ENCODE peak calls at places on chromosomes 4 and X, in eight cellular contexts. P, R, L, T, N, X, A and D are unnamed samples. For H3K4me1, the result is how much of the 10 kb centered on the place peaks cover.

GRCh38 chr4:61555789-61556188 is 355.7 kb downstream of the ADGRL3 start:
- DNase-seq in P (no peak), R (no peak), L (peak), T (no peak), N (no peak), X (peak), A (peak), D (peak)

GRCh38 chrX:104712515-104712914 is 146.5 kb downstream of the IL1RAPL2 start:
- DNase-seq in P (no peak), R (no peak), L (no peak), T (no peak), N (no peak), X (no peak), A (no peak), D (no peak)

GRCh38 chrX:55007633-55008032 is 7.5 kb downstream of the APEX2 start:
- DNase-seq in P (no peak), R (peak), L (peak), T (no peak), N (no peak), X (peak), A (peak), D (peak)

GRCh38 chr4:168831919-168832745 is 177.9 kb downstream of the CBR4 start:
- DNase-seq in P (peak), R (peak), L (peak), T (peak), N (no peak), X (peak), A (peak), D (peak)

GRCh38 chr4:35250771-35251170 is 993.5 kb downstream of the ARAP2 start:
- DNase-seq in P (no peak), R (no peak), L (no peak), T (no peak), N (no peak), X (no peak), A (no peak), D (no peak)

GRCh38 chrX:9707306-9708015 is 58.2 kb downstream of the GPR143 start:
- DNase-seq in P (no peak), R (no peak), L (no peak), T (no peak), N (no peak), X (no peak), A (no peak), D (no peak)

GRCh38 chrX:149121526-149121925 is 383.6 kb downstream of the IDS start:
- DNase-seq in P (no peak), R (no peak), L (no peak), T (no peak), N (no peak), X (no peak), A (no peak), D (no peak)

GRCh38 chrX:109537324-109537665 is 651 bp downstream of the NXT2 start:
- DNase-seq in P (no peak), R (peak), L (peak), T (no peak), N (no peak), X (peak), A (no peak), D (peak)

GRCh38 chr4:139207247-139207646 is 30.2 kb upstream of the ELF2 start:
- DNase-seq in P (no peak), R (no peak), L (no peak), T (no peak), N (no peak), X (no peak), A (no peak), D (no peak)

GRCh38 chrX:96407043-96407442 is 277.6 kb upstream of the DIAPH2 start:
- DNase-seq in P (no peak), R (peak), L (peak), T (no peak), N (no peak), X (peak), A (peak), D (peak)

GRCh38 chr4:48722509-48723446 is 57.3 kb downstream of the FRYL start:
- DNase-seq in P (no peak), R (no peak), L (peak), T (no peak), N (no peak), X (no peak), A (no peak), D (no peak)

GRCh38 chrX:18927558-18927957 is 56.4 kb downstream of the PHKA2 start:
- DNase-seq in P (no peak), R (no peak), L (no peak), T (no peak), N (no peak), X (no peak), A (no peak), D (no peak)

GRCh38 chrX:136154998-136155397 is 7.7 kb downstream of the FHL1 start:
- DNase-seq in P (no peak), R (no peak), L (no peak), T (no peak), N (no peak), X (no peak), A (no peak), D (no peak)

GRCh38 chrX:1481636-1482529 is 29.2 kb upstream of the ASMTL start:
- DNase-seq in P (no peak), R (peak), L (peak), T (peak), N (no peak), X (peak), A (no peak), D (peak)
- H3K4me1 ChIP-seq in P (under half), R (under half), L (under half), T (under half), N (under half), X (under half), A (under half), D (under half)

GRCh38 chrX:40121618-40122017 is 23.9 kb upstream of the BCOR start:
- DNase-seq in P (no peak), R (no peak), L (no peak), T (no peak), N (no peak), X (no peak), A (no peak), D (no peak)

GRCh38 chrX:40131644-40132376 is 34.1 kb upstream of the BCOR start:
- DNase-seq in P (no peak), R (no peak), L (no peak), T (no peak), N (no peak), X (no peak), A (no peak), D (no peak)

GRCh38 chrX:40122487-40122886 is 24.7 kb upstream of the BCOR start:
- DNase-seq in P (no peak), R (no peak), L (no peak), T (no peak), N (no peak), X (no peak), A (no peak), D (no peak)

GRCh38 chrX:40130207-40130606 is 32.4 kb upstream of the BCOR start:
- DNase-seq in P (no peak), R (peak), L (peak), T (no peak), N (no peak), X (no peak), A (peak), D (no peak)

DNA sequence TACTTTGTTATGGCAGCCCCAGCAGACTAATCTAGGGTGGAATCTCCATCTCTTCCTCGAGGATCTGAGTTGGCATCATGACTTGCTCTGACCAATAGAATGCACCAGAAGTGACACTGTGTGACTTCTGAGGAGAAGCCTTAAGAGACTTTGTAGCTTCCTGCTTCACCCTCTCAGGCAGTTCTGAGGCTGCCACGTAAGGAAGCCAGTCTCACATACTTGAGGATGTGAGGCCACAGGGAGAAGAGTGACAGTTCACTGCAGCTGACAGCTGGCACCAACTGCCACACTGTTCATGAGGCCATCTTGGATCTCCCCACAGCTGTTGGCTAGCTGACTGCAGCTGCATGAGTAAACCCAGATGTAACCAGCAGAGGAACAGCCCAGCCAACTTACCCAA is 29.3 kb upstream of the BCOR start:
- DNase-seq in P (no peak), R (no peak), L (no peak), T (no peak), N (no peak), X (no peak), A (no peak), D (no peak)
- H3K4me1 ChIP-seq in P (under half), R (under half), L (under half), T (under half), N (under half), X (under half), A (under half), D (under half)

DNA sequence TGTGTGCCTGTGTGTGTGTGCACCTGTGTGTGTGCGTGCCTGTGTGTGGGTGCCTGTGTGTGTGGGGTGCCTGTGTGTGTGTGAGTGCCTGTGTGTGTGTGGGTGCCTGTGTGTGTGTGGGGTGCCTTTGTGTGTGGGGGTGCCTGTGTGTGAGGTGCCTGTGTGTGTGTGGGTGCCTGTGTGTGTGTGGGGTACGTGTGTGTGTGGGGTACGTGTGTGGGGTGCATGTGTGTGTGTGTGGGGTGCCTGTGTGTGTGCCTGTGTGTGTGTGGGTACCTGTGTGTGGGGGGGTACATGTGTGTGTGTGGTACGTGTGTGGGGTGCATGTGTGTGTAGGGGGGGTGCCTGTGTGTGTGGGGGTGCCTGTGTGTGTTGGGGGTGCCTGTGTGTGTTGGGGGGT is 73.4 kb upstream of the HGFAC start:
- DNase-seq in P (no peak), R (no peak), L (no peak), T (no peak), N (no peak), X (no peak), A (no peak), D (no peak)
- H3K4me1 ChIP-seq in P (under half), R (under half), L (under half), T (under half), N (under half), X (under half), A (under half), D (under half)

DNA sequence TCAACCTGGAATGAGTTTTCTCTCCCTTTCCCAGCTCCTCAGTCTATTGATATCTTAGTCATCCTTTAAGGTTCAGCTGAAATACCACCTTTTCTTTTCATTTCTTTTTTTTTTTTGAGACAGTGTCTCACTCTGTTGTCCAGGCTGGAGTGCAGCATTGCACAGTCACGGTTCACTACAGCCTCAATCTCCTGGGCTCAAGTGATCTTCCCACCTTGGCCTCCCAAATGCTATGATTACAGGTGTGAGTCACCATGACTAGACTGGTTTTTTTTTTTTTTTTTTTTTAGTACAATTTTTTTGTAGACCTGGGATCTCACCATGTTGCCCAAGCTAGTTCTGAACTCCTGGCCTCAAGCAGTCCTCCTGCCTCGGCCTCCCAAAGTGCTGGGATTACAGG is 28.9 kb downstream of the AFF1 start:
- DNase-seq in P (no peak), R (no peak), L (no peak), T (no peak), N (no peak), X (no peak), A (no peak), D (no peak)
- H3K4me1 ChIP-seq in P (under half), R (under half), L (half or more), T (under half), N (under half), X (under half), A (under half), D (under half)

GRCh38 chr4:173293663-173294062 is 40.5 kb downstream of the HMGB2 start:
- DNase-seq in P (no peak), R (no peak), L (no peak), T (no peak), N (no peak), X (no peak), A (no peak), D (no peak)
- H3K4me1 ChIP-seq in P (under half), R (under half), L (under half), T (under half), N (under half), X (under half), A (under half), D (under half)

DNA sequence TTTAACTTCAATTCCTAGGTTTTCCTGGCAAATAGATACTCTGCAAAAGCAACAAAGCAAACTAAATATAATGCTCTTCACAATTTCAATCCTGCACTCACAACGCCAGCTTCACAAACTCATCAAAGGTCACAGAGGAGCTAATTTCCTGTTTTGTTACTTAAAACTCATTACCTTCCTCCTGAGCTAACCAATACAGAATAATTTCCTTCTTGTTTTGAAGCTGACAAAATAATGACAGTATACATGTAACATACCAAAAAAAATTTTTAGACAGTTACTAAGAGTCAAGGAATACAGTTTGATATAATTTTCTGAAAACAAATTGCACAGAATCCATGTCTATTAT is 17.9 kb downstream of the CNOT6L start:
- DNase-seq in P (no peak), R (no peak), L (no peak), T (no peak), N (no peak), X (no peak), A (no peak), D (no peak)
- H3K4me1 ChIP-seq in P (under half), R (under half), L (under half), T (under half), N (under half), X (under half), A (under half), D (under half)

GRCh38 chrX:37781808-37782207 is 1.9 kb downstream of the CYBB start:
- DNase-seq in P (no peak), R (no peak), L (no peak), T (no peak), N (no peak), X (no peak), A (no peak), D (no peak)

GRCh38 chrX:37783284-37783683 is 3.4 kb downstream of the CYBB start:
- DNase-seq in P (no peak), R (peak), L (no peak), T (no peak), N (no peak), X (no peak), A (no peak), D (no peak)

GRCh38 chrX:37776283-37776986 is 3.4 kb upstream of the CYBB start:
- DNase-seq in P (no peak), R (no peak), L (no peak), T (no peak), N (no peak), X (no peak), A (no peak), D (no peak)

GRCh38 chrX:37776987-37777325 is 2.9 kb upstream of the CYBB start:
- DNase-seq in P (no peak), R (no peak), L (no peak), T (no peak), N (no peak), X (no peak), A (no peak), D (no peak)

DNA sequence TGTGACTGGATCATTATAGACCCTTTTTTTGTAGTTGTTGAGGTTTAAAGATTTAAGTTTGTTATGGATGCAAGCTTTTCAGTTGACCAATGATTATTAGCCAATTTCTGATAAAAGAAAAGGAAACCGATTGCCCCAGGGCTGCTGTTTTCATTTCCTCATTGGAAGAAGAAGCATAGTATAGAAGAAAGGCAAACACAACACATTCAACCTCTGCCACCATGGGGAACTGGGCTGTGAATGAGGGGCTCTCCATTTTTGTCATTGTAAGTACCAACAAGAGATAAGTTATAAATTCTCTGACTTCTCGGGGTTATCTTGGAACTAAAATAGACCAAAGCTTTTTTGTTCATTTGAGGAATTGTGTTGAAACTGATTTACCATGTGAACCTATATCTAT is at the start of gene CYBB:
- DNase-seq in P (no peak), R (no peak), L (no peak), T (no peak), N (no peak), X (no peak), A (no peak), D (no peak)
- H3K4me1 ChIP-seq in P (under half), R (under half), L (under half), T (under half), N (under half), X (under half), A (under half), D (under half)

GRCh38 chr4:1776521-1777161 is 16.5 kb upstream of the FGFR3 start:
- DNase-seq in P (no peak), R (no peak), L (no peak), T (no peak), N (no peak), X (no peak), A (no peak), D (no peak)

GRCh38 chr4:1779588-1780382 is 13.3 kb upstream of the FGFR3 start:
- DNase-seq in P (no peak), R (no peak), L (no peak), T (no peak), N (no peak), X (no peak), A (no peak), D (no peak)

GRCh38 chr4:1778642-1779392 is 14.3 kb upstream of the FGFR3 start:
- DNase-seq in P (no peak), R (no peak), L (no peak), T (no peak), N (no peak), X (no peak), A (no peak), D (no peak)

GRCh38 chr4:1775731-1776500 is 17.2 kb upstream of the FGFR3 start:
- DNase-seq in P (peak), R (no peak), L (no peak), T (no peak), N (no peak), X (no peak), A (no peak), D (no peak)

GRCh38 chr4:1777822-1778641 is 15.1 kb upstream of the FGFR3 start:
- DNase-seq in P (no peak), R (no peak), L (peak), T (peak), N (no peak), X (no peak), A (no peak), D (peak)
- H3K4me1 ChIP-seq in P (under half), R (under half), L (under half), T (half or more), N (under half), X (under half), A (under half), D (under half)

DNA sequence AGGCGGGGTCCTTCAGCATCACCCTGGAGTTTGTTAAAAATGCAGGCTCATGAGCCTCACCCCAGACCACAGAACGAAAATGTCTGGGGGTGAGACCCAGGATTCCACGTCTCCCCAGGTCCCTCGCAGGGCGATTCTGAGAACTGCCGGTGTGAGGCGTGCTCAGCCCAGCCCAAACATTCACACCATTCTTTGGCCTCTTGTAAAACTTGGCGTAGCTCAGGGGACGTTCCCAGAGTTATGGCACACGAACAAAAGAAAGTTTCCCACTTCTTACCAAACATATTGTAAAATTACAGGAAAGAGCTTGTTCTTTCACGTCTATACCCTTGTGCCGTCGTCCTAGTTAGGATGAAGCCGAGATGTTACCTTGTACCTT is 12.9 kb downstream of the CD99 start:
- DNase-seq in P (no peak), R (no peak), L (peak), T (no peak), N (no peak), X (peak), A (peak), D (no peak)
- H3K4me1 ChIP-seq in P (under half), R (under half), L (half or more), T (under half), N (under half), X (under half), A (under half), D (under half)